ENCODE peak calls at places on chromosomes 11 and 22, in seven cellular contexts. C is heart right ventricle, H is OCI-LY7, Q is tibial nerve, B is endothelial cell of umbilical vein, P is transverse colon, J is neural progenitor cell. L is an unnamed sample.

GRCh38 chr22:43228330-43228729 is 41.4 kb upstream of the TTLL12 start:
- DNase-seq in C (peak; percentile 35), H (peak; percentile 36), Q (no peak), B (peak; percentile 36), P (peak; percentile 24), J (peak; percentile 57), L (no peak)

GRCh38 chr22:40429481-40429880 is 59.1 kb downstream of the SGSM3 start:
- DNase-seq in C (no peak), H (no peak), Q (no peak), B (no peak), P (no peak), J (no peak), L (no peak)

GRCh38 chr11:6505577-6506240 is 8.6 kb downstream of the DNHD1 start:
- DNase-seq in C (no peak), H (peak; percentile 65), Q (no peak), B (peak; percentile 67), P (no peak), J (peak; percentile 51), L (no peak)

GRCh38 chr22:24335529-24335928 is 64.9 kb downstream of the SPECC1L start:
- DNase-seq in C (no peak), H (no peak), Q (no peak), B (no peak), P (no peak), J (no peak), L (no peak)

GRCh38 chr22:41009222-41009948 is 58.2 kb downstream of the RBX1 start:
- DNase-seq in C (no peak), H (no peak), Q (no peak), B (no peak), P (no peak), J (no peak), L (no peak)

GRCh38 chr11:132471491-132471890 is 1060.8 kb downstream of the OPCML start:
- DNase-seq in C (no peak), H (no peak), Q (no peak), B (no peak), P (no peak), J (no peak), L (no peak)

GRCh38 chr11:75802022-75802912 is 12.7 kb upstream of the UVRAG start:
- DNase-seq in C (no peak), H (no peak), Q (no peak), B (no peak), P (no peak), J (no peak), L (no peak)

GRCh38 chr11:64917663-64917995 is 620 bp upstream of the ATG2A start:
- DNase-seq in C (no peak), H (no peak), Q (no peak), B (no peak), P (no peak), J (peak; percentile 36), L (no peak)

GRCh38 chr22:47374901-47375575 is 612.6 kb downstream of the TBC1D22A start:
- DNase-seq in C (no peak), H (no peak), Q (no peak), B (no peak), P (no peak), J (no peak), L (no peak)

GRCh38 chr11:36326524-36327419 is 30.7 kb downstream of the PRR5L start:
- DNase-seq in C (no peak), H (no peak), Q (no peak), B (no peak), P (no peak), J (no peak), L (no peak)

GRCh38 chr11:73783483-73784020 is 4.1 kb upstream of the MRPL48 start:
- DNase-seq in C (no peak), H (no peak), Q (no peak), B (no peak), P (no peak), J (no peak), L (no peak)

GRCh38 chr22:24178502-24179440 is 2.5 kb upstream of the SUSD2 start:
- DNase-seq in C (no peak), H (peak; percentile 55), Q (no peak), B (no peak), P (no peak), J (peak; percentile 58), L (no peak)

GRCh38 chr11:116263020-116263419 is 509.8 kb downstream of the BUD13 start:
- DNase-seq in C (no peak), H (no peak), Q (no peak), B (no peak), P (no peak), J (no peak), L (no peak)

GRCh38 chr11:612201-612960 is 3.4 kb downstream of the IRF7 start:
- DNase-seq in C (no peak), H (peak; percentile 24), Q (no peak), B (no peak), P (peak; percentile 83), J (peak; percentile 48), L (no peak)

GRCh38 chr11:111910637-111911562 is 670 bp downstream of the CRYAB start:
- DNase-seq in C (no peak), H (no peak), Q (no peak), B (no peak), P (no peak), J (no peak), L (peak; percentile 28)

GRCh38 chr22:43412808-43413785 is 1.3 kb downstream of the MPPED1 start:
- DNase-seq in C (no peak), H (no peak), Q (no peak), B (no peak), P (no peak), J (peak; percentile 48), L (no peak)

GRCh38 chr11:28086569-28086968 is 21.4 kb downstream of the KIF18A start:
- DNase-seq in C (no peak), H (no peak), Q (no peak), B (peak; percentile 36), P (no peak), J (no peak), L (no peak)

GRCh38 chr11:64340671-64341335 is 799 bp downstream of the CCDC88B start:
- DNase-seq in C (peak; percentile 61), H (peak; percentile 78), Q (no peak), B (peak; percentile 28), P (peak; percentile 87), J (peak; percentile 83), L (no peak)

GRCh38 chr11:69365567-69365966 is 71.6 kb downstream of the MYEOV start:
- DNase-seq in C (no peak), H (no peak), Q (no peak), B (no peak), P (no peak), J (no peak), L (no peak)

GRCh38 chr11:114085965-114086364 is 26.5 kb downstream of the ZBTB16 start:
- DNase-seq in C (no peak), H (no peak), Q (no peak), B (no peak), P (peak; percentile 57), J (no peak), L (no peak)

GRCh38 chr22:46021577-46021976 is 44.6 kb upstream of the WNT7B start:
- DNase-seq in C (no peak), H (no peak), Q (no peak), B (no peak), P (peak; percentile 0), J (no peak), L (no peak)

GRCh38 chr11:12159351-12160099 is 49.1 kb downstream of the MICAL2 start:
- DNase-seq in C (no peak), H (no peak), Q (no peak), B (peak; percentile 47), P (no peak), J (no peak), L (no peak)
- H3K4me3 ChIP-seq in C (no peak overlapping the region), H (no peak overlapping the region), Q (no peak overlapping the region), B (no peak overlapping the region), P (no peak overlapping the region), J (no peak overlapping the region), L (peak overlapping the region; percentile 4)

DNA sequence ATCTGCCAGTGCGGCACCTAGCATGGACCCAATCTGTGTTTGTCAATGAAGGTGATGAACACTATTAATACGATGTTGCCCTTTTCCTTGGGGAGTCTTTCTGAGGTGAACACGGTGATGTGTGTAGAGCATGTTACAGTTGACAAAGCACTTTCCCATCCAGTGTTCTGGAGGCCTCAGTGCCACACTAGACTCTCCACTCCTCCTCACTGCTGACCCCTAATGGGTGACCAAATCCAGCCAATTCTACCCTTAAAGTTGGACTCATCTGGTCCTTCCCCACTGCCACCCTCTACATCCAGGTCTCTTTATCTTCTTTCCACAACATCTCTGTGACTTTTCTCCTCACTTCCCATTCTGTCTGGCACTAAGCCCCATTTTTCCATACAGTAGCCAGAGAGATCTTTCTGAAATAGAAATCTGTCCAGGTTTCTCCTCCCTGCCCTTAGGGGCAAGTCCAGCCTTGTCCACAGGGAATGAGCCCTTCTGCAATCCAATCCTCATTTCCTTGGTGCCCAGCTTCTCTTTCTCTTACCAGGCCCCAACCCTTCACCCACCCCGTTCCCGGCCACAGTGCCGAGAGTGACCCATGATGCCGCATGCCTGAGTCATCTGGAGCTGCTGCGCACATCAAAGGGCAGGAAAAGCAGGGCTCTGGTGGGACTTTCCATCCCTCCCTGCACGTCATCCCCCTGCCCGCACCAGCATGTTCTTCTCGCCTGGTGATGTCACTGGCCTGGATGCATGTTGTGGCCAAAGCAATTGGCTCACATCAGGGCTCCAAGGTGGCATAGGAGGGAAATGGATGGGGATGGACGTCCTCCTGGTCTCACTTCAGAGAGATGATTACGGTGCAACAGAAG is 64.2 kb downstream of the RASSF10 start:
- DNase-seq in C (no peak), H (no peak), Q (no peak), B (peak; percentile 16), P (no peak), J (no peak), L (no peak)
- H3K27ac ChIP-seq in C (no peak overlapping the region), H (no peak overlapping the region), Q (no peak overlapping the region), B (no peak overlapping the region), P (no peak overlapping the region), J (no peak overlapping the region), L (no peak overlapping the region)

GRCh38 chr11:127474735-127475134 is 474.2 kb upstream of the KIRREL3 start:
- DNase-seq in C (no peak), H (no peak), Q (no peak), B (no peak), P (no peak), J (peak; percentile 70), L (no peak)

GRCh38 chr11:127471662-127472061 is 471.1 kb upstream of the KIRREL3 start:
- DNase-seq in C (no peak), H (no peak), Q (no peak), B (no peak), P (no peak), J (no peak), L (no peak)

GRCh38 chr11:127470485-127470884 is 469.9 kb upstream of the KIRREL3 start:
- DNase-seq in C (no peak), H (peak; percentile 2), Q (no peak), B (peak; percentile 2), P (peak; percentile 8), J (peak; percentile 33), L (no peak)
- TF ChIP-seq CTCF in C (peak; percentile 51), H (peak; percentile 69), Q (no peak), B (peak; percentile 19), P (peak; percentile 28), J (peak; percentile 60), L (peak; percentile 50)

DNA sequence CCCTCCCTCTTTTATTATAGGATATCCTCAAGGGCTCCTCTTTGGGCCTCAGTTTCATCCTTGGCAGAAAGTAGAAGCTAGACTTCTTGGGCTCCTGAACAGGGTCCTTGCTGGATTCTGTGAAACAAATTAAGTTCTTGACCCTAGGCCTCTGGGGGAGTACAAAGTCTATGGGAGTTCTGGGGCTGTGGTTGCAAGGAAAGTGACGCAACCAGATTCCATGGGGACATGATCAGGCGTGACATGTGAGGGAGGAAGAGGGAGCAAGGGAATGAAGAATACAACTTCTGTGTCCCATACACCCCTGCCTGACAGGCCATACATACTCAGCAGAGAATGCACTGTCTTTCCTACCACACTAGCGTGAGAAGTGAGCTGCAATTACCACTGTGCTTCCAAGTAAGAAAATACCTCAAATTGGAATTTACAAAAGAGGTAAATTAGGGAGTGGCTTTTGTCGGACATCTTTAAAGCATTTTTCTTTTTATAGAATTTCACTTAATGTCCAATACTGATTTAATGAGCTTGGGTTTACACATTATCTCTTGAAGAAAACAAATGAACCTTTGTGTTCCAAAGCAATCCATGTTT is 38.7 kb downstream of the LIMK2 start:
- DNase-seq in C (no peak), H (no peak), Q (no peak), B (no peak), P (no peak), J (no peak), L (no peak)
- H3K4me3 ChIP-seq in C (no peak overlapping the region), H (no peak overlapping the region), Q (no peak overlapping the region), B (no peak overlapping the region), P (no peak overlapping the region), J (no peak overlapping the region), L (no peak overlapping the region)

L was measured in left ventricle myocardium inferior.